ENCODE peak calls at places on chromosome 3, in five cellular contexts. M is SHP77; P is T-helper 2 cell; D is central memory CD8-positive, alpha-beta T cell; E is uterus. Z is an unnamed sample.

GRCh38 chr3:149623819-149624218 is 34.0 kb downstream of the WWTR1 start:
- DNase-seq in M (no peak), E (no peak), P (no peak), D (no peak), Z (no peak)

GRCh38 chr3:44323341-44323955 is 15.1 kb upstream of the TCAIM start:
- DNase-seq in P (peak), E (peak), M (peak), D (no peak), Z (peak)

GRCh38 chr3:45994661-45995369 is 809 bp downstream of the FYCO1 start:
- DNase-seq in E (peak), D (peak), P (no peak), M (no peak), Z (no peak)

GRCh38 chr3:172365028-172365567 is 83.2 kb downstream of the GHSR start:
- DNase-seq in P (no peak), D (no peak), E (no peak), M (no peak), Z (no peak)

GRCh38 chr3:71237661-71238060 is 345.9 kb downstream of the FOXP1 start:
- DNase-seq in P (no peak), D (no peak), E (no peak), M (no peak), Z (no peak)

GRCh38 chr3:159624616-159625015 is 364.0 kb upstream of the IL12A start:
- DNase-seq in D (no peak), E (no peak), P (no peak), M (no peak), Z (no peak)

GRCh38 chr3:13104511-13104910 is 31.3 kb upstream of the IQSEC1 start:
- DNase-seq in P (no peak), E (no peak), D (no peak), M (no peak), Z (no peak)

GRCh38 chr3:112818289-112818688 is 28.4 kb downstream of the CD200R1L start:
- DNase-seq in M (no peak), E (no peak), P (no peak), D (no peak), Z (no peak)

GRCh38 chr3:139526146-139526545 is 13.4 kb downstream of the RBP1 start:
- DNase-seq in M (no peak), P (no peak), D (no peak), E (no peak), Z (no peak)

GRCh38 chr3:194518652-194519051 is 31.9 kb upstream of the ATP13A3 start:
- DNase-seq in M (no peak), P (no peak), D (no peak), E (no peak), Z (no peak)

GRCh38 chr3:10447110-10447509 is 58.3 kb downstream of the ATP2B2 start:
- DNase-seq in D (no peak), P (no peak), E (no peak), M (no peak), Z (no peak)

GRCh38 chr3:127156651-127157050 is 36.3 kb upstream of the PRR23E start:
- DNase-seq in P (no peak), E (no peak), M (no peak), D (no peak), Z (no peak)

GRCh38 chr3:197392961-197393360 is 94.5 kb upstream of the DLG1 start:
- DNase-seq in M (no peak), P (no peak), E (no peak), D (no peak), Z (no peak)

GRCh38 chr3:194194757-194195086 is 58.8 kb downstream of the HES1 start:
- DNase-seq in D (no peak), E (no peak), P (no peak), M (no peak), Z (no peak)

GRCh38 chr3:48047841-48048456 is 31.7 kb upstream of the MAP4 start:
- DNase-seq in D (no peak), M (no peak), P (no peak), E (no peak), Z (no peak)

GRCh38 chr3:72675243-72675642 is 173.0 kb downstream of the SHQ1 start:
- DNase-seq in E (no peak), D (no peak), P (no peak), M (no peak), Z (no peak)

GRCh38 chr3:172448661-172449467 is 608 bp upstream of the GHSR start:
- DNase-seq in D (no peak), E (no peak), P (no peak), M (no peak), Z (no peak)

GRCh38 chr3:134143828-134144390 is 106.8 kb downstream of the RYK start:
- DNase-seq in M (peak), E (no peak), P (no peak), D (no peak), Z (no peak)

GRCh38 chr3:47643092-47643491 is 64.4 kb upstream of the CSPG5 start:
- DNase-seq in P (no peak), D (no peak), M (no peak), E (no peak), Z (no peak)

GRCh38 chr3:186287723-186288122 is 74.3 kb downstream of the DGKG start:
- DNase-seq in P (no peak), D (no peak), E (no peak), M (no peak), Z (no peak)

GRCh38 chr3:146715176-146715575 is 110.0 kb upstream of the PLSCR5 start:
- DNase-seq in E (no peak), M (no peak), P (no peak), D (no peak), Z (no peak)

GRCh38 chr3:45181496-45181895 is 35.3 kb upstream of the CDCP1 start:
- DNase-seq in M (no peak), P (no peak), D (no peak), E (no peak), Z (no peak)

GRCh38 chr3:187291512-187292132 is at the start of gene MASP1:
- DNase-seq in E (no peak), P (no peak), D (no peak), M (no peak), Z (no peak)

GRCh38 chr3:108022316-108023150 is 68.3 kb downstream of the CD47 start:
- DNase-seq in E (no peak), M (peak), P (no peak), D (no peak), Z (no peak)

GRCh38 chr3:154018100-154018696 is 103.0 kb upstream of the ARHGEF26 start:
- DNase-seq in D (no peak), M (peak), E (no peak), P (peak), Z (peak)

GRCh38 chr3:12590096-12590495 is 33.2 kb downstream of the MKRN2 start:
- DNase-seq in P (no peak), M (no peak), E (no peak), D (no peak), Z (peak)

GRCh38 chr3:10342781-10343180 is 21.9 kb upstream of the SEC13 start:
- DNase-seq in M (no peak), D (no peak), P (no peak), E (no peak), Z (no peak)

GRCh38 chr3:195762249-195762585 is 41.4 kb downstream of the MUC20 start:
- DNase-seq in D (no peak), P (no peak), E (no peak), M (no peak), Z (no peak)